ENCODE peak calls at places on chromosomes 2 and 18, in nine cellular contexts. M is hepatocyte, Z is psoas muscle, I is SK-N-SH, Q is GM12878, Y is Caco-2, X is heart right ventricle, H is sigmoid colon, K is endothelial cell of umbilical vein. P is an unnamed sample. For H3K4me1, the result is how much of the 10 kb centered on the place peaks cover.

GRCh38 chr2:5546176-5546575 is 146.0 kb upstream of the SOX11 start:
- DNase-seq in Q (no peak), K (no peak), M (no peak), Y (no peak), H (no peak), Z (no peak), I (no peak), X (no peak), P (no peak)

GRCh38 chr18:23141022-23141999 is 6.0 kb downstream of the CABLES1 start:
- DNase-seq in Y (peak), I (peak), M (peak), H (no peak), X (peak), Z (no peak), K (no peak), Q (no peak), P (no peak)

GRCh38 chr2:109238580-109238979 is 109.6 kb downstream of the SH3RF3 start:
- DNase-seq in I (no peak), H (peak), K (peak), M (no peak), X (peak), Z (peak), Q (peak), Y (no peak), P (peak)

GRCh38 chr2:83113953-83114352 is 1345.1 kb downstream of the SUCLG1 start:
- DNase-seq in Q (no peak), X (no peak), H (no peak), Z (no peak), I (no peak), Y (no peak), M (no peak), K (no peak), P (no peak)

GRCh38 chr2:205902041-205902898 is 183.7 kb downstream of the INO80D start:
- DNase-seq in K (no peak), Q (no peak), Z (no peak), X (no peak), Y (peak), M (peak), I (peak), H (no peak), P (no peak)

GRCh38 chr2:100278986-100279385 is 43.3 kb downstream of the LONRF2 start:
- DNase-seq in Q (no peak), I (no peak), H (no peak), X (no peak), Y (no peak), Z (no peak), M (no peak), K (no peak), P (no peak)

GRCh38 chr18:43620936-43621335 is 343.6 kb upstream of the SYT4 start:
- DNase-seq in X (no peak), Y (peak), M (peak), Q (no peak), I (peak), K (peak), H (no peak), Z (no peak), P (no peak)

GRCh38 chr2:239445771-239446524 is 45.1 kb upstream of the HDAC4 start:
- DNase-seq in Q (no peak), K (no peak), I (no peak), Z (no peak), M (peak), H (no peak), Y (no peak), X (no peak), P (no peak)

GRCh38 chr2:237324446-237325236 is 89.3 kb downstream of the COL6A3 start:
- DNase-seq in K (no peak), H (peak), X (no peak), Z (no peak), M (peak), Y (no peak), I (no peak), Q (no peak), P (no peak)

GRCh38 chr18:26747131-26747475 is 118.4 kb downstream of the AQP4 start:
- DNase-seq in K (no peak), Q (no peak), X (no peak), I (no peak), Z (no peak), Y (no peak), M (no peak), H (no peak), P (no peak)

GRCh38 chr2:156704612-156705011 is 268.4 kb downstream of the GPD2 start:
- DNase-seq in Y (no peak), X (no peak), Z (no peak), I (no peak), M (no peak), K (no peak), H (peak), Q (no peak), P (peak)

GRCh38 chr2:201837824-201838340 is 31.5 kb downstream of the CDK15 start:
- DNase-seq in H (no peak), Y (no peak), Q (no peak), X (no peak), K (no peak), Z (no peak), M (no peak), I (no peak), P (no peak)

GRCh38 chr18:70126832-70127231 is 78.7 kb downstream of the RTTN start:
- DNase-seq in Z (no peak), X (no peak), I (peak), M (no peak), Y (no peak), Q (no peak), H (no peak), K (no peak), P (no peak)

GRCh38 chr18:45793295-45793965 is 32.0 kb upstream of the SIGLEC15 start:
- DNase-seq in X (no peak), Y (peak), K (no peak), Q (no peak), Z (no peak), H (no peak), M (no peak), I (no peak), P (no peak)

GRCh38 chr2:188522517-188522916 is 230.8 kb downstream of the GULP1 start:
- DNase-seq in I (no peak), X (no peak), Q (no peak), K (no peak), H (no peak), Z (no peak), M (no peak), Y (no peak), P (no peak)

GRCh38 chr2:3461781-3462492 is 57.4 kb downstream of the ADI1 start:
- DNase-seq in H (peak), I (peak), Y (peak), Q (peak), X (no peak), M (peak), K (peak), Z (peak), P (no peak)

GRCh38 chr18:35605686-35606417 is 24.3 kb downstream of the GALNT1 start:
- DNase-seq in K (peak), M (no peak), X (no peak), H (no peak), Z (no peak), Y (no peak), Q (no peak), I (no peak), P (no peak)

GRCh38 chr2:71672640-71673401 is 219.5 kb downstream of the DYSF start:
- DNase-seq in Q (no peak), Y (no peak), Z (no peak), M (no peak), X (no peak), I (peak), H (no peak), K (no peak), P (peak)

DNA sequence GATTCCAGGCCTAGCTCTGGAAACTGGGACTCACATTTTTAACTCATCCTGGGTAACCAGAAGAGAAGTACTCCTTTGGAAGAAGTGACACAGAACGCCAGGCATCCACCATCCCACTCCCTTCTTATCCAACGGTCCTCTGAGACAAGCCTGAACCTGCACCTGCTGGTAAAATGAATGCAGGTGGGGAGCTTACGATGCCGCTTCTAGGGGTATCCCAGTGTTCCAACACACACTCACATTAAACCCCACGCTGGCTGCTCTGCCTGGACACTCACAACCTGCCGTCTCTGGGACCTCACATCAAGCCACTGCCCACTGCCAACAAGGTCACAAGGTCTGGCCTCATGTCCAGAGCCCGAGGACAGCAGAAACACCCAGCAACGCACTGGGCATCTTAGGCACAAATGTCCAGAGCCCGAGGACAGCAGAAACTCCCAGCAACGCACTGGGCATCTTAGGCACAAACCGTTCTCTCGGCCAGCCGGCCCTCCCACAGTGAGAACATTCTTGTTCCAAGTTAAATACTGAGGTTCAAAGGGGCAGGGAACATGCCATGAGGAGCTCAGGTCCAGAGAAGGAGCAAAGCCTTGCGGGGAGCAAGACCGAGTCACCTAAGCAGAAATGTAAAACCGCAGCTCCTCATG is 9.9 kb downstream of the SLC66A2 start:
- DNase-seq in X (no peak), M (no peak), Z (peak), I (no peak), Q (no peak), Y (no peak), K (no peak), H (peak), P (no peak)
- H3K4me1 ChIP-seq in X (under half), M (under half), Z (under half), I (under half), Q (under half), Y (under half), K (under half), H (under half), P (half or more)

GRCh38 chr2:233422050-233422639 is 67.9 kb downstream of the DGKD start:
- DNase-seq in Y (peak), M (peak), Z (peak), K (no peak), Q (peak), H (no peak), I (no peak), X (no peak), P (no peak)

GRCh38 chr2:233421091-233421816 is 67.0 kb downstream of the DGKD start:
- DNase-seq in K (no peak), M (no peak), Q (no peak), H (no peak), Y (no peak), X (no peak), Z (no peak), I (no peak), P (no peak)

GRCh38 chr2:233423436-233423860 is 69.2 kb downstream of the DGKD start:
- DNase-seq in X (no peak), M (no peak), K (no peak), H (no peak), Z (no peak), Y (no peak), Q (no peak), I (no peak), P (no peak)

GRCh38 chr2:233424028-233424951 is 70.0 kb downstream of the DGKD start:
- DNase-seq in K (no peak), H (no peak), X (peak), I (no peak), Z (peak), Q (no peak), Y (no peak), M (no peak), P (peak)

GRCh38 chr2:233422649-233423435 is 68.5 kb downstream of the DGKD start:
- DNase-seq in Z (no peak), M (peak), K (no peak), Q (no peak), I (no peak), X (no peak), Y (no peak), H (no peak), P (no peak)
- H3K4me1 ChIP-seq in Z (half or more), M (under half), K (under half), Q (under half), I (under half), X (half or more), Y (under half), H (under half), P (half or more)

DNA sequence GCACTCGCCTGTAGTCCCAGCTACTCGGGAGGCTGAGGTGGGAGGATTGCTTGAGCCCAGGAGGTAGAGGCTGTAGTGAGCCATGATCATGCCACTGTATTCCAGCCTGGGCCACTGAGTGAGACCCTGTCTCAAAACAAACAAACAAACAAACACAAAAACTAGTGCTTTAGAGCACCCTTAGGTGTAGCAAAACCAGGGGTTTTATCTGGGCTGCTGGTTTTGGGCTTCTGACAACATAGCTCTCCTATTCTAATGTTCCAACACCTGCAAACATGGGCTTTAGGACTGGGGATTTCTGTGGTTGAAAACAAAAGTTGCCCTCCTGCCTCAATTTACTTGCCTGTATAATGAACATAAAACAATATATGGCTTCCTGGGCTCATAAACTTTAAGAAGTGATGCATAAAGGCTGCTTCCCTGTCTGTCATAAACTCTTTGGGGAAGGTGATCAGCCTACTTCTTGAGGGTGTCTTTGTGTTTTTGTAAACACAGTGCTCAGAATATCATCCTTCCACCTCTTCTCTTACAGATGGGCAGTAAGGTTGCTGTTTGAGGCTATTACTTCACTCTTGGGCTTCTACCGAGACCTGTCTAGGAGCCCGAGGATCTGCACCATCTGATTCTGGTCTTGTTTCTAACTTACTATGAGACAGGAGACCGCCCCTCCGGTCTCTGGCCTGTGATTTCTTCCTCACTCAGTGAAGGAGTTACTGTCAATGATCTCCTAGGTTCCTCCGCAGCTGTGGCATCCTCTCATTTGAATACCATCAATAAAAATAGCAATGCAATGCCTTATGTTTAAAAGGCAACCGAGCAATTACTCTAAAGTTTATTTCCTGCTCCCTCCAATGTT is 246.5 kb downstream of the MYCN start:
- DNase-seq in Z (no peak), Y (no peak), Q (no peak), I (no peak), H (no peak), X (no peak), M (no peak), K (no peak), P (no peak)
- H3K4me1 ChIP-seq in Z (under half), Y (under half), Q (under half), I (under half), H (under half), X (under half), M (under half), K (under half), P (under half)

DNA sequence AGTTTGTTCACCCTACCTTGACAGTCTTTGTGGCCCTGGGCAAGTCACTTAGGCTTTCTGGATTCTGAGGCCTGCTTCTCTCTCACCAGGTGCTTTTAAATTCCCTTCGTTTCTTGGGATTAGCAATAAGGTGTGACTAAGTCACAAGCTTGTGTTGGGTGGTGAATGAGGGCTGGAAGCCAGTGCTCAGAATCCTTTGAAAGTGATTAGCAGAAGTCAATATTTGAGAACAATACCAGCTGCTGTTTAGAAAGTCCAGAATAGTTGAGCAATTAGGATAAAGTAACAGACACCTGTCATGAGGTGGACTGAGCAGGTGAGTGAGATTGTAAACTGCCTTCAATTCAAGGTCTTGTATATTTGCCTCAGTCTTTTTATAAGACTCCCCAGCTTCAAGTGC is 19.3 kb upstream of the MGAT5 start:
- DNase-seq in K (no peak), Y (peak), M (peak), I (no peak), X (no peak), H (no peak), Z (no peak), Q (no peak), P (no peak)
- H3K4me1 ChIP-seq in K (under half), Y (under half), M (under half), I (under half), X (half or more), H (under half), Z (under half), Q (half or more), P (under half)

DNA sequence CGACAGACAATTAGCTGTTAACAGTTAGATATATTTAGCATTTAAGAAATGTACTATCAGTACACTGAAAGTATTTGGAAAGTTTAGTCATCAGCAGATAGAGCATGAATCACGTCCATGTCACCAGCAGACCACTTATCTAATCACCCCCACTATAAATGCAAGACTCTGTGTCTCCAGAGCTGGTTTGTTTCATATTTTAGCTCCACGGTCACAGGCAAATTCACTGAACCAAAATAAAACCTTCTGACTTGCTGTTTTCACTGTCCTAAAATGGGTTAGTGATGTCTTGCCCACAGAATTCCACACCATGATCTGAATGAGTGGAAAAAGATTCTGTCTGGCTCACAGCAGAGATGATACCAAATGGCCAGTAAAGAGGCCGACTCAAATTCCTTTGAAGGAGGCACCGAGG is 64.9 kb downstream of the CDH2 start:
- DNase-seq in X (no peak), M (peak), I (no peak), H (no peak), Z (no peak), Y (no peak), Q (no peak), K (peak), P (no peak)
- H3K4me1 ChIP-seq in X (under half), M (half or more), I (under half), H (under half), Z (under half), Y (under half), Q (under half), K (under half), P (under half)

GRCh38 chr2:38740851-38741541 is 10.2 kb downstream of the SRSF7 start:
- DNase-seq in X (no peak), Z (no peak), Y (peak), Q (no peak), I (peak), K (peak), M (peak), H (no peak), P (no peak)

GRCh38 chr2:38744399-38744780 is 6.8 kb downstream of the SRSF7 start:
- DNase-seq in Z (no peak), H (no peak), Q (no peak), K (no peak), I (no peak), Y (no peak), X (no peak), M (no peak), P (no peak)

GRCh38 chr2:38741542-38741852 is 9.7 kb downstream of the SRSF7 start:
- DNase-seq in Z (no peak), K (no peak), X (no peak), M (no peak), Q (no peak), H (no peak), I (no peak), Y (no peak), P (no peak)

GRCh38 chr2:38742797-38743559 is 8.2 kb downstream of the SRSF7 start:
- DNase-seq in Y (no peak), K (no peak), I (no peak), M (no peak), Z (no peak), H (no peak), X (no peak), Q (no peak), P (no peak)

DNA sequence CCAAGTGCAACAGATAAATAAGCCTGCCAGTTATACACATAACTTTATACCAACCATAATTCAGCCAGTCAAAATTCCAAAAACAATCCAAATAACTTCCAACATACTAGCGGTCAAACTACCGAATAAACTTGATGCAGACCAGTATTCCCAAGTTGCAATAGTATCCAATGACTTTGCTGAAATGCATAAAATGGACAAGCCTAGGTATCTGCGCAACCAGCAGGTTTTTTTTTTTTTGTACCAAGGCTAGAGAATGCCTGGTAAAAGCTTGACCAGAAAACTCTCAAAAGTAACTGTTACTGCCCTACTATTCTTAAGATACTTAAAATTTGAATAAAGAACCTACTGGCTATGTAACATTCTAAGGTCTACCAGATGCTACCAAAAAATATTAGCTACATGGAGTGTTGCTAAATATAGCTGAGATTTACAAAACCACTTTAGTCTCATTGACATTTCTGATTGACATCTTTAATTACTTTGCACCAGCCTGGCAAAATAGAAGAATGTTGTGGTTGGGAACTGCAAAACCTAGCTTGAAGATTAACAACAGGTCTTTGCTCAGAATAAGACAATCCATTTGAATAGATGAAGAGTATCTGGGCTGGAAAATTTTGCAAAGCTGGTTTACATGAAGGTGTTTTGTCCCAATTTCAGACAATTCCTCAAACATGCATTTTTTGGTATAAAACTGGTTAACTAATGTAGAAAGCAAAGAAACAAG is 7.3 kb downstream of the SRSF7 start:
- DNase-seq in M (no peak), I (no peak), K (no peak), Y (no peak), H (no peak), Z (no peak), Q (no peak), X (no peak), P (no peak)
- H3K4me1 ChIP-seq in M (under half), I (under half), K (under half), Y (under half), H (half or more), Z (under half), Q (under half), X (half or more), P (under half)